ENCODE peak calls at places on chromosomes 2 and 18, in nine cellular contexts. Y is spleen, K is adrenal gland, X is transverse colon, F is prostate gland, S is A549, L is heart left ventricle, Q is body of pancreas, O is Peyer's patch. J is an unnamed sample.

GRCh38 chr18:80185545-80185944 is 61.8 kb downstream of the PARD6G start:
- DNase-seq in Y (no peak), K (no peak), X (no peak), F (no peak), S (no peak), L (no peak), Q (no peak), O (no peak), J (no peak)

GRCh38 chr2:163553601-163554000 is 182.2 kb downstream of the FIGN start:
- DNase-seq in Y (no peak), K (no peak), X (no peak), F (no peak), S (no peak), L (no peak), Q (no peak), O (no peak), J (no peak)

GRCh38 chr18:10687161-10687925 is 161.5 kb downstream of the NAPG start:
- DNase-seq in Y (no peak), K (no peak), X (no peak), F (no peak), S (no peak), L (no peak), Q (no peak), O (no peak), J (no peak)

GRCh38 chr2:130852521-130853115 is 15.9 kb downstream of the ARHGEF4 start:
- DNase-seq in Y (no peak), K (no peak), X (no peak), F (no peak), S (no peak), L (no peak), Q (no peak), O (no peak), J (no peak)

GRCh38 chr2:169300617-169301530 is 61.5 kb downstream of the LRP2 start:
- DNase-seq in Y (no peak), K (no peak), X (no peak), F (no peak), S (no peak), L (no peak), Q (no peak), O (no peak), J (peak; percentile 41)

GRCh38 chr2:60091884-60092283 is 461.6 kb downstream of the BCL11A start:
- DNase-seq in Y (no peak), K (no peak), X (peak; percentile 81), F (no peak), S (no peak), L (no peak), Q (peak; percentile 92), O (no peak), J (no peak)

GRCh38 chr18:13112982-13113381 is 105.6 kb upstream of the LDLRAD4 start:
- DNase-seq in Y (no peak), K (peak; percentile 47), X (peak; percentile 47), F (no peak), S (peak; percentile 54), L (peak; percentile 91), Q (peak; percentile 66), O (no peak), J (peak; percentile 64)

GRCh38 chr2:29372185-29372584 is 257.0 kb downstream of the CLIP4 start:
- DNase-seq in Y (no peak), K (no peak), X (no peak), F (no peak), S (no peak), L (no peak), Q (peak; percentile 9), O (no peak), J (no peak)

GRCh38 chr2:205556841-205557539 is 125.3 kb upstream of the NRP2 start:
- DNase-seq in Y (no peak), K (no peak), X (no peak), F (no peak), S (no peak), L (peak; percentile 37), Q (no peak), O (no peak), J (no peak)

GRCh38 chr2:213246665-213247281 is 37.5 kb upstream of the SPAG16 start:
- DNase-seq in Y (no peak), K (peak; percentile 25), X (peak; percentile 19), F (peak; percentile 19), S (peak; percentile 58), L (no peak), Q (peak; percentile 45), O (peak; percentile 30), J (peak; percentile 42)

DNA sequence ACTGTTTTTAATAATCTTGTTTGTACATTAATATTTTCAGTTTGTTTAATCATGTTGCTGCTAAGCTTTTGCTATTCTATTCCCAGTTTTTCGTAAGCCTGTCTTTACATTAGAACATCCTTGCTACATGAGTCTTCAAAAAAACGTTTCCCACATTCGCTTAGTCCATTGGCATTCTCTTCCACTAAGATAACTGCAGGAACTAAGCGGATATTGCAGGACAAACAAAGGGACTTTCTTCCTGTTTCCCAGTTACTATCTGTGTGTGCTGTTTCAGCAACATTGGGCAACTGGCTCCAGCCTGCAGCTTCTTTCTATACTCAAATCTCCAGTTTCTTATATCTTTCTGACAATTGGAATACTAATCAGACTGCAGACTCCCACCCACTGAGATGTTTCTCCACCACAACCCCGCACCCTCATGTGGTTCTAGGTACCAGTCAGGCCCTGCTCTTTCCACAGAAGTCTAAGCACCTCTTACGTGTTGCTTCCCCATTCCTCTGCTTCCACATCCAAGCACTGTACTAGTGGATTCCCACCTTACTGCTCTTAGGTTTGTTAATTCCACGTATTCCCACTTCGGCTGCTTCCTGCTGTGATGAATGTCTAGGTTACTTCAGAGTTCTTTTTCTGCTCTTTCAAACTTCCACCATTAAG is 420.3 kb downstream of the LRRTM4 start:
- DNase-seq in Y (no peak), K (no peak), X (no peak), F (no peak), S (no peak), L (no peak), Q (no peak), O (no peak), J (no peak)
- TF ChIP-seq POLR2A in Y (no peak), K (no peak), X (no peak), F (no peak), S (no peak), L (no peak), Q (no peak), O (no peak), J (no peak)

GRCh38 chr2:143901185-143901842 is 618.6 kb downstream of the ZEB2 start:
- DNase-seq in Y (no peak), K (no peak), X (no peak), F (no peak), S (peak; percentile 9), L (no peak), Q (no peak), O (no peak), J (no peak)
- TF ChIP-seq CTCF in Y (no peak), K (no peak), X (no peak), F (no peak), S (no peak), L (no peak), Q (no peak), O (no peak), J (no peak)

DNA sequence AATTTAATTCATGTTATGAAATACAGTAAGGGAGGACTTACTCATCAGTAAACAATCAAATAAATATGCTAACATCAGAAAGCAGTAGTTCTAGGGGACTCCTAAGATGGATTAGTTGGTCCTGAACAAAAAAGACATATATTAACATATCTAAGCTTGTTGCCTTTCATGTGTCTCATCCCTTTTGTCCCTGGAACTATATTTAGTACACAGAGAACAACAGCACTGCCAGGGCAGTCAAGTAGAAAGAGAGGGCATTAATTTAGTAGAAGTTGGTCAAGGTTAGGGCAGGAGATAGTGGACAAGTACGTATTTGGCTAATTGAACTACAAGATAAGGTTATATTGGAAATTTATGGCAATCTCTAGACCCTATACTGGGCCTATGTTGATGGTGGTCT is 117.9 kb upstream of the FZD5 start:
- DNase-seq in Y (no peak), K (no peak), X (no peak), F (no peak), S (no peak), L (no peak), Q (no peak), O (no peak), J (no peak)
- H3K4me1 ChIP-seq in Y (no peaks in the 10 kb centered on the region), K (peaks cover 38% of the 10 kb centered on the region), X (peaks cover 30% of the 10 kb centered on the region), F (peaks cover 3% of the 10 kb centered on the region), S (no peaks in the 10 kb centered on the region), L (no peaks in the 10 kb centered on the region), Q (peaks cover 3% of the 10 kb centered on the region), O (no peaks in the 10 kb centered on the region), J (peaks cover 3% of the 10 kb centered on the region)

GRCh38 chr2:46179037-46179621 is 118.1 kb upstream of the EPAS1 start:
- DNase-seq in Y (peak; percentile 75), K (peak; percentile 59), X (peak; percentile 48), F (no peak), S (peak; percentile 26), L (peak; percentile 83), Q (peak; percentile 55), O (peak; percentile 24), J (peak; percentile 17)
- TF ChIP-seq POLR2A in Y (no peak), K (no peak), X (no peak), F (no peak), S (no peak), L (no peak), Q (no peak), O (no peak), J (no peak)

GRCh38 chr18:31419457-31419932 is 28.0 kb upstream of the DSG3 start:
- DNase-seq in Y (no peak), K (no peak), X (no peak), F (no peak), S (no peak), L (no peak), Q (no peak), O (no peak), J (no peak)

GRCh38 chr18:31420524-31420923 is 27.0 kb upstream of the DSG3 start:
- DNase-seq in Y (no peak), K (no peak), X (no peak), F (no peak), S (no peak), L (no peak), Q (no peak), O (no peak), J (no peak)

GRCh38 chr18:31417850-31418249 is 29.7 kb upstream of the DSG3 start:
- DNase-seq in Y (no peak), K (no peak), X (no peak), F (no peak), S (no peak), L (no peak), Q (no peak), O (no peak), J (no peak)

GRCh38 chr18:31424383-31424988 is 23.1 kb upstream of the DSG3 start:
- DNase-seq in Y (no peak), K (no peak), X (peak; percentile 48), F (no peak), S (peak; percentile 42), L (no peak), Q (peak; percentile 12), O (no peak), J (peak; percentile 7)

DNA sequence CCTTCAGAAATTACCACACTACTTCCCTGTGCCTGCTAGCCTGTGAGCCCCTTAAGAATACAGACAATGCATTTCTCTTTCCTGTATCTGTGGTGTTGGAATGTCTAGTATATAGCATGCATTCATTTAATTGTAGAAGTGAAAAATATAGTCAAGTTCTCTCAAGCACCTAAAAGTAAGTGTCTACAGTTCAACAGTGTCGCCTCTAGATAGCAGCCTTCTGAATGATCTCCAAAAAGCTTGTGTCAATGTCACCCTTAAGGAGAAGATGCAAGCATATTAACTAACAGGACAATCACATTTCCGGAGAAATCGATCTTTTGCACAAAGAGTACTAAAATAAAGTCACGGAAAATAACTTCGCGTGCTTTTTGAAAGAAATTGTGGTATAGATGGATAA is 27.5 kb upstream of the DSG3 start:
- DNase-seq in Y (no peak), K (no peak), X (no peak), F (no peak), S (no peak), L (no peak), Q (no peak), O (no peak), J (no peak)
- TF ChIP-seq CTCF in Y (no peak), K (no peak), X (no peak), F (no peak), S (no peak), L (no peak), Q (no peak), O (no peak), J (no peak)

GRCh38 chr2:46831869-46832265 is 83.7 kb downstream of the MCFD2 start:
- DNase-seq in Y (no peak), K (no peak), X (no peak), F (no peak), S (no peak), L (no peak), Q (no peak), O (no peak), J (no peak)
- H3K4me1 ChIP-seq in Y (no peaks in the 10 kb centered on the region), K (no peaks in the 10 kb centered on the region), X (no peaks in the 10 kb centered on the region), F (no peaks in the 10 kb centered on the region), S (peaks cover 15% of the 10 kb centered on the region), L (no peaks in the 10 kb centered on the region), Q (no peaks in the 10 kb centered on the region), O (no peaks in the 10 kb centered on the region), J (peaks cover 12% of the 10 kb centered on the region)